ENCODE peak calls at places on chromosomes 3 and 15, in eight cellular contexts. Q, Y, E, P, T, Z, R and F are unnamed samples.

GRCh38 chr15:26628879-26629529 is 143.9 kb downstream of the GABRB3 start:
- DNase-seq in T (no peak), Q (peak), Y (peak), R (no peak), Z (no peak), P (peak), E (peak), F (peak)

GRCh38 chr15:74594455-74594854 is 21.2 kb upstream of the CLK3 start:
- DNase-seq in Q (no peak), Y (no peak), T (no peak), P (no peak), R (no peak), E (no peak), Z (no peak), F (no peak)

GRCh38 chr3:36525115-36525711 is 144.9 kb downstream of the STAC start:
- DNase-seq in P (no peak), R (peak), Y (peak), Z (no peak), Q (no peak), T (peak), E (no peak), F (peak)

GRCh38 chr3:159971311-159971710 is 17.3 kb upstream of the IL12A start:
- DNase-seq in E (no peak), R (no peak), Y (no peak), Z (no peak), T (no peak), P (no peak), Q (no peak), F (no peak)

GRCh38 chr3:61562810-61563613 is 1.6 kb downstream of the PTPRG start:
- DNase-seq in T (peak), Y (peak), E (peak), Q (peak), R (no peak), Z (no peak), P (peak), F (no peak)

GRCh38 chr3:18190646-18191045 is 234.5 kb downstream of the SATB1 start:
- DNase-seq in Q (no peak), E (no peak), T (peak), P (no peak), R (peak), Z (no peak), Y (no peak), F (peak)

GRCh38 chr15:92624401-92624991 is 31.1 kb downstream of the FAM174B start:
- DNase-seq in Z (no peak), P (peak), T (no peak), Y (no peak), Q (peak), E (peak), R (no peak), F (no peak)

GRCh38 chr3:162738778-162739177 is 1242.2 kb downstream of the OTOL1 start:
- DNase-seq in T (peak), Y (no peak), Q (no peak), P (no peak), Z (no peak), E (no peak), R (peak), F (peak)

GRCh38 chr15:68205949-68206539 is 912 bp upstream of the CALML4 start:
- DNase-seq in Z (no peak), P (peak), E (no peak), R (no peak), Y (peak), T (no peak), Q (no peak), F (no peak)

DNA sequence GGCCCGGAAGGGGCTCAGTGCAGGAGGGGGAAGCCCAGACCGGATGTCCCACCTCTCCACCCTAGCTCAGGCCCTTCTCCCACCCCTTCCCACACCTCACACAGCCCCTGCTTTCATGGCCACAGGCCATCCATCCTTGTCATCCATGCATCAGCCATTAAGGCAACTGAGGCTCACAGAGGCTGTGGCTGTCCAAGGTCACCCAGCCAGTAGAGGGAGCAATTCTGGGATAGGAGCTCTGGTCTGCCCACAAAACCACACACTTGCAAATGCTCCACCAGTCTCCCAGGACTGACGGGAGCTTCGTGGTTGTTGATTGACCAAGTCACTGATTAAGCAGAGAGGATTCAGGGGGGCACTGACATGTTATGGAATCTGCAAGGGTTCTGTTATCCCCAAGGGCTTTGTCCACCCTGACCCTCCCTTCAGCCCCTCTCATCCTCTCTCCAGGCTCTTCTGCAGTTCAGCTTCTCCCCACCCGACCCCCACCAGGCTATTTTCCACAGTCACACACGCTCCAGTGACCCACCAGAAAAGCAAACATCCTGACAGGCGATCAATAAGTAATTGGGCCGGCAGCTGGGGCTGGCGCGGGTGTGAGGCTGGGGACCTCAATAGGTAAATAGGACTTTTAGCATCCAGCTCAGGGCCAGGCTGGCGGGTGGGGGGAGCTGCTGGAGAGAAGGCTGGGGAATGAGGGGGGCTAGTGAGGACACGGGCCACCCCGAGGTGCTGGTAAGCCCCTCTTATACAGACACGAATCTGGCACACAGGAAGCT is 15.0 kb downstream of the LINGO1 start:
- DNase-seq in Y (peak), R (no peak), T (peak), E (no peak), P (no peak), Q (no peak), Z (peak), F (no peak)
- TF ChIP-seq CTCF in Y (peak), R (peak), T (peak), E (peak), P (peak), Q (no peak), Z (peak), F (peak)

GRCh38 chr3:123618768-123619484 is 34.1 kb upstream of the HACD2 start:
- DNase-seq in E (no peak), T (peak), Q (peak), Z (no peak), Y (no peak), R (no peak), P (peak), F (peak)
- H3K4me3 ChIP-seq in E (no peak), T (no peak), Q (peak), Z (no peak), Y (no peak), R (no peak), P (no peak), F (no peak)

GRCh38 chr15:58666957-58667356 is 82.5 kb downstream of the ADAM10 start:
- DNase-seq in Z (no peak), Y (peak), Q (no peak), T (peak), R (no peak), E (no peak), P (no peak), F (peak)
- TF ChIP-seq CTCF in Z (no peak), Y (no peak), Q (no peak), T (no peak), R (no peak), E (no peak), P (no peak), F (no peak)

DNA sequence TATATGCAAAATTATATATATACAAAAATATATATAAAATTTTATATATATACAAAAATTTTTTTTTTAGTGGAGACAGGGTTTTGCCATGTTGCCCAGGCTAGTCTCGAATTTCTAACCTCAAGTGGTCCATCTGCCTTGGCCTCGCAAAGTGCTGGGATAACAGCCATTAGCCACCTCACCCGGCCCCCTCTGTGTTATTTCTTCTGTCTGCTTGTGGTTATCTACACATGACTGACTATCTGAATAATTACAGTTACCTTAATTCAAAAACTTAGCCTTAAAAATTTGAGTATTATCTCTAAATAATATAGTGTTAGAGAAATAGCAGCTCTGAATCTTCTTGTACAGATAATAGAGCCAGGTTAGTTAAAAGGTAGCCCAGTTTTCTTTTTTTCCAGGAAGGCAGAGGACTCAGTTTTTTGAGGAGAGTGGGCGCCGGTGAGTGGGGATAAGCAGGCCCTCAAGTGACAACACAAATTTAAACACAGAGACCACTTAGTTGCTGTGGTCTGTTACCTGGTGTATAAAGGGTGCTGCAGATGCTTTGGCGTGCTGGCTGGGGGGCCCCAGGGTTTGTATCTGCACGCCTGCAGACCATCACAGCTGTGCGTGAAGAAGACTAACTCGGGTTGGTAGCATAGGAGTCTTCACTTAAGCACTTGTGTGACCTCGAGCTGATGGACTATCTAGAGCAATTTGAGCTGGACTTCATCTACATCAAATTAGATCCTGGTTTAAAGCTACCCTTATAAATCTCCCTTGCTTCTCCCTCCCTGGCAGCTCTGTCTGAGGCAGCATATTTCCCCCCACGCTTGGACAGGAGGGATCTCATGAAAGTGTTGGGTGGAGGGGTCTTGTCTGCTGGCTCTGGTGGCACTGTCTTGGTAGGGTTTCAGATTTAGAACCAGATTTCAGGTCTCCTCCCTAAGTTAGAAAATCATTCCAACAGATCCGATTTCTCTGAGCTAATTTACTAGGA is 83.8 kb downstream of the TRAK1 start:
- DNase-seq in Y (no peak), P (no peak), R (no peak), Q (no peak), E (no peak), T (no peak), Z (no peak), F (no peak)
- H3K4me3 ChIP-seq in Y (no peak), P (no peak), R (no peak), Q (no peak), E (no peak), T (no peak), Z (no peak), F (no peak)

DNA sequence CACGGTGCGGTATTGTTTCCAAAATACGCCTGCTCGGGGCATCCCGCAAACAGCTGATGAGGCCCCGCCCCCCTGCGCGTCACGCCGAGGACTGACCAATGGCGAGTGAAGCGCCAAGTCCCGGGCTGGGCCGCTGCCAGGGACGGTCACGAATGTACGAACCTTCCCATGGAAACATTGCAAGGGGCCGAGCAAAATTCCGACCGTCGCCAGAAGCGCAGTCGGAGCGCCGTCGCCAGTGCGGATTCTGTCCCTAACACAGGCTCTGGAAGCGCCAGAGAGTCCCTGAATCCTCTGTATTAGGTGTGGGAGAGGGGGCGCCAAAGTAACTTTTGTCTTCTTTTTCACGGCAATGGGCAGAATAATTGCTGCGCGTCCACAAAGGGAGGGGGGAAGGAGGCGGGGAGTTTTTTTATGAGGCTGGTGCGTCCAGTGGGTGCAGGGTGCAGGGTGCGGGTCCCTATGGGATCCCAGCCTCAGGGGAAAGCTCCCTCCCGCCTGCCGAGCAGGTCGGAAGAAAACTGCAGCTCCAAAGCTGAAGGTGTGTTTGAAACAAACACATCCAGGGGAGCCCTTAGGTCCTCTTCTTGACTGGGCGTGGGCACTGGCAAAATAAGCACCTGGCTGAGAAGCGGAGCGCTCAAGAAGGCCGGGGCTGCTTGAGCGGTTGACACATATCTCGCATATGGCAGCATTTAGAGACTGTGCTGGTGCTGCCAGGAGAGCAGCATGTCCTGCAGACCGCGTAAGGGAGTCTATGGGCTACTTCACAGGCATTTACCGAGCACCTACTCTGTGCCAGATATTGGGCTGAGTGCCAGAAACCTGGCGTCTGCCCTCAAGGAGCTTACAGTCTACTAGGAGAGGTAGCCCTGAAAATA is at the start of gene BMF:
- DNase-seq in Z (peak), Q (peak), E (peak), R (peak), Y (peak), P (peak), T (peak), F (peak)
- TF ChIP-seq CTCF in Z (peak), Q (peak), E (peak), R (peak), Y (peak), P (no peak), T (peak), F (no peak)

GRCh38 chr15:89089316-89090230 is 1.3 kb downstream of the ABHD2 start:
- DNase-seq in Y (no peak), T (no peak), Z (no peak), Q (no peak), P (no peak), E (no peak), R (no peak), F (no peak)

GRCh38 chr15:89090791-89091666 is 2.8 kb downstream of the ABHD2 start:
- DNase-seq in T (peak), Q (peak), Z (no peak), R (peak), P (peak), Y (no peak), E (no peak), F (peak)

GRCh38 chr15:89088605-89089315 is 504 bp downstream of the ABHD2 start:
- DNase-seq in T (peak), R (no peak), P (peak), Z (no peak), Y (peak), Q (no peak), E (peak), F (no peak)

GRCh38 chr15:89093509-89093908 is 5.3 kb downstream of the ABHD2 start:
- DNase-seq in E (no peak), R (no peak), T (no peak), Z (no peak), Y (no peak), Q (no peak), P (no peak), F (no peak)

GRCh38 chr15:89091667-89092220 is 3.5 kb downstream of the ABHD2 start:
- DNase-seq in P (no peak), Y (no peak), E (no peak), T (no peak), Q (no peak), R (no peak), Z (no peak), F (no peak)
- H3K4me3 ChIP-seq in P (peak), Y (no peak), E (no peak), T (no peak), Q (peak), R (peak), Z (no peak), F (no peak)

DNA sequence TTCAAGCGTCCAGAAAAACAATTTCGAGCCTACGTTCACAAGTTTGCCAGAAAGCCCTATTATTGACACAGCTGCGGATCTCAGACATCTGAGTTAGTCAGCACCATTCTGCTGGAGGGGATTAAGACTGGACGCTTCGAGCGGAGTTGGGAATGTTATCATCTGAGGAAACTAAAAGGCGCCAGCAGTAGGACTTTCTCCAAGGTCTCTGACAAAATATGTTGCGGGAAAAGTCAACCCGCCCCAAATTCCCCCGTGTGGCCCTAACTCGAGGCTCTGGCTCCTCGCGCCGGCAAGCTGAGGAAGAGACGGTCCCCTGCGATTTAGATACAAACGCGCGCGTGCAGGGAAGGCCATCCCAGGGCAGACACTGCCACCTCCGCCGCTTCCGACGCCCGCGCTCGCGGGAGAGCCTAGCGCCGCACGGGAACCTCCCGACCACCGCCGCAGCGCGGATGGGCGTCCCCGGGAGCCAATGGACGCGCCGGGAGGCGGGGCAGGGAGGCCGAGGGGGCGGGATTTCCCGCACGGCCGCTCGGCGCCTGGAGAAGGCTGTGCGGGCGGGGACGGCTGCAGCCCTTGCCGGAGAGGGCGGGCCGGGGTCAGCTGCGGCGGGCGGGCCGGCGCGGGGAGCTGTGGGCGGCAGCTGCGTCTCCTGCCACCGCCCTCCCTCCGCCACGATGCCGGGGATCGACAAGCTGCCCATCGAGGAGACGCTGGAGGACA is at the start of gene APPL1:
- DNase-seq in Q (peak), P (peak), Z (peak), T (peak), E (peak), R (peak), Y (peak), F (peak)
- TF ChIP-seq CTCF in Q (no peak), P (no peak), Z (no peak), T (no peak), E (peak), R (no peak), Y (no peak), F (no peak)

GRCh38 chr3:76034652-76035051 is 249.3 kb upstream of the ZNF717 start:
- DNase-seq in P (no peak), R (no peak), Z (no peak), E (no peak), T (no peak), Y (no peak), Q (no peak), F (no peak)

GRCh38 chr3:76040946-76041345 is 255.6 kb upstream of the ZNF717 start:
- DNase-seq in Z (no peak), Q (no peak), P (no peak), T (peak), Y (no peak), R (no peak), E (no peak), F (no peak)

GRCh38 chr3:76038949-76039348 is 253.6 kb upstream of the ZNF717 start:
- DNase-seq in Q (no peak), R (no peak), T (no peak), Z (no peak), E (peak), P (no peak), Y (peak), F (no peak)

GRCh38 chr3:76043746-76044145 is 258.4 kb upstream of the ZNF717 start:
- DNase-seq in Z (no peak), P (no peak), T (no peak), Y (peak), R (no peak), E (peak), Q (no peak), F (no peak)

GRCh38 chr3:76039431-76039830 is 254.1 kb upstream of the ZNF717 start:
- DNase-seq in Z (no peak), P (no peak), R (no peak), Y (peak), T (peak), E (no peak), Q (no peak), F (peak)
- H3K4me3 ChIP-seq in Z (no peak), P (no peak), R (no peak), Y (peak), T (no peak), E (no peak), Q (no peak), F (no peak)